ENCODE peak calls at places on chromosomes 6 and 20, in seven cellular contexts. B is mesenchymal stem cell, M is neuronal stem cell, K is H9, L is H1, O is trophoblast cell, G is IMR-90. P is an unnamed sample.

GRCh38 chr20:61373956-61374545 is 122.0 kb downstream of the CDH4 start:
- DNase-seq in B (no peak), M (no peak), K (no peak), L (no peak), O (no peak), G (no peak), P (no peak)

GRCh38 chr6:10276106-10276505 is 138.8 kb downstream of the TFAP2A start:
- DNase-seq in B (no peak), M (no peak), K (no peak), L (no peak), O (no peak), G (peak), P (no peak)

GRCh38 chr20:5848711-5849505 is 98.7 kb downstream of the SHLD1 start:
- DNase-seq in B (peak), M (no peak), K (no peak), L (no peak), O (no peak), G (peak), P (no peak)

GRCh38 chr20:1907586-1907985 is 12.4 kb downstream of the SIRPA start:
- DNase-seq in B (no peak), M (no peak), K (no peak), L (no peak), O (no peak), G (peak), P (no peak)

GRCh38 chr6:52635049-52635577 is 35.8 kb upstream of the TMEM14A start:
- DNase-seq in B (peak), M (no peak), K (no peak), L (no peak), O (no peak), G (peak), P (no peak)

GRCh38 chr20:25584905-25585704 is at the start of gene NINL:
- DNase-seq in B (peak), M (peak), K (peak), L (peak), O (peak), G (peak), P (peak)

GRCh38 chr6:1739680-1740079 is 130.0 kb downstream of the FOXC1 start:
- DNase-seq in B (no peak), M (no peak), K (no peak), L (no peak), O (no peak), G (no peak), P (no peak)

GRCh38 chr6:168948002-168948401 is 305.6 kb downstream of the THBS2 start:
- DNase-seq in B (no peak), M (no peak), K (no peak), L (no peak), O (peak), G (no peak), P (no peak)

GRCh38 chr20:31547017-31547675 is 32.9 kb downstream of the HM13 start:
- DNase-seq in B (peak), M (peak), K (peak), L (no peak), O (peak), G (peak), P (peak)

GRCh38 chr6:168113226-168113625 is 34.2 kb upstream of the FRMD1 start:
- DNase-seq in B (no peak), M (no peak), K (no peak), L (no peak), O (no peak), G (no peak), P (no peak)

GRCh38 chr6:36633915-36634314 is 39.8 kb downstream of the SRSF3 start:
- DNase-seq in B (peak), M (no peak), K (no peak), L (no peak), O (no peak), G (peak), P (no peak)

GRCh38 chr6:157763129-157763893 is 59.7 kb upstream of the SNX9 start:
- DNase-seq in B (peak), M (no peak), K (peak), L (peak), O (peak), G (peak), P (peak)

GRCh38 chr6:117545161-117545595 is 57.1 kb downstream of the GOPC start:
- DNase-seq in B (no peak), M (no peak), K (no peak), L (no peak), O (peak), G (no peak), P (peak)

GRCh38 chr20:33177866-33178265 is 9.9 kb downstream of the BPIFA2 start:
- DNase-seq in B (no peak), M (no peak), K (no peak), L (no peak), O (no peak), G (no peak), P (no peak)

GRCh38 chr6:169046483-169047192 is 207.0 kb downstream of the THBS2 start:
- DNase-seq in B (no peak), M (no peak), K (no peak), L (no peak), O (no peak), G (peak), P (no peak)

GRCh38 chr6:14944593-14944992 is 301.3 kb upstream of the JARID2 start:
- DNase-seq in B (no peak), M (no peak), K (no peak), L (no peak), O (no peak), G (no peak), P (no peak)

GRCh38 chr6:158894192-158894591 is 75.0 kb upstream of the EZR start:
- DNase-seq in B (peak), M (peak), K (peak), L (no peak), O (peak), G (peak), P (peak)

GRCh38 chr6:113909224-113909856 is 52.2 kb downstream of the MARCKS start:
- DNase-seq in B (peak), M (peak), K (no peak), L (peak), O (no peak), G (peak), P (peak)

GRCh38 chr6:169156108-169156821 is 97.4 kb downstream of the THBS2 start:
- DNase-seq in B (no peak), M (no peak), K (no peak), L (no peak), O (no peak), G (peak), P (no peak)

GRCh38 chr6:159746759-159747158 is 15.1 kb upstream of the ACAT2 start:
- DNase-seq in B (no peak), M (no peak), K (no peak), L (no peak), O (no peak), G (no peak), P (no peak)

GRCh38 chr20:45626540-45626939 is 3.0 kb upstream of the WFDC10A start:
- DNase-seq in B (no peak), M (no peak), K (no peak), L (no peak), O (no peak), G (no peak), P (no peak)

GRCh38 chr20:61115627-61116026 is 136.4 kb upstream of the CDH4 start:
- DNase-seq in B (no peak), M (no peak), K (no peak), L (no peak), O (no peak), G (no peak), P (no peak)

GRCh38 chr6:111921108-111921507 is 47.9 kb upstream of the FYN start:
- DNase-seq in B (no peak), M (no peak), K (peak), L (peak), O (no peak), G (no peak), P (peak)

GRCh38 chr6:130406935-130407532 is 41.2 kb downstream of the TMEM200A start:
- DNase-seq in B (no peak), M (no peak), K (no peak), L (no peak), O (no peak), G (no peak), P (peak)

GRCh38 chr6:11064836-11065235 is 20.7 kb upstream of the ELOVL2 start:
- DNase-seq in B (no peak), M (peak), K (no peak), L (no peak), O (no peak), G (no peak), P (no peak)

GRCh38 chr6:69580696-69581095 is 216.1 kb downstream of the LMBRD1 start:
- DNase-seq in B (no peak), M (no peak), K (no peak), L (no peak), O (no peak), G (no peak), P (no peak)

GRCh38 chr6:113381232-113381631 is 475.9 kb upstream of the MARCKS start:
- DNase-seq in B (no peak), M (no peak), K (no peak), L (no peak), O (no peak), G (peak), P (no peak)

GRCh38 chr6:163414367-163415175 is at the start of gene QKI:
- DNase-seq in B (peak), M (peak), K (peak), L (no peak), O (peak), G (peak), P (peak)

GRCh38 chr6:71181565-71181964 is 107.0 kb upstream of the OGFRL1 start:
- DNase-seq in B (peak), M (peak), K (peak), L (peak), O (peak), G (peak), P (peak)

GRCh38 chr6:20757761-20758160 is 223.5 kb downstream of the CDKAL1 start:
- DNase-seq in B (no peak), M (no peak), K (no peak), L (no peak), O (no peak), G (peak), P (no peak)

GRCh38 chr6:46251583-46252339 is 81.0 kb upstream of the ENPP5 start:
- DNase-seq in B (no peak), M (no peak), K (no peak), L (no peak), O (no peak), G (no peak), P (no peak)

GRCh38 chr20:58389324-58389967 is 417 bp downstream of the VAPB start:
- DNase-seq in B (peak), M (no peak), K (no peak), L (no peak), O (peak), G (peak), P (peak)

GRCh38 chr6:31400467-31401289 is 2.7 kb upstream of the MICA start:
- DNase-seq in B (peak), M (peak), K (peak), L (no peak), O (peak), G (peak), P (peak)

GRCh38 chr6:150142304-150142656 is 564 bp upstream of the PPP1R14C start:
- DNase-seq in B (peak), M (no peak), K (no peak), L (no peak), O (no peak), G (no peak), P (peak)

DNA sequence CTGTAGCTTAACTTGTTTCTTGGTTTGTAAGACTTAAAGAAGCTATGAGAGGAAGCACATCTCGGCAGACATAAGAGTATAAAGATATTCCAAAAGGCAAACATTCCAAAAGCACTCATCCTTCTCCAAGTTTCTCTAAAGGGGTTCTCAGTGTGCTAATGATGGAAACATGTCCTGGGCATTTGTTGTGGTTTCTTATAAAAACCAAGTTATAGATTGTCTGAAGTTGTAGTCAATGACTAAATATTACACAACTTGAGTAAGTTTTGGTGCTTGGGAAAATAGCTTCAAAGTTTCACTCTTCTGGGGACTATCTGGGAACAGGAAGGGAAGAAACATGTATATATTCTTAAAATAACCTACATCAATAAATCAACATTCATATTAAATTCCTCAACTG is 128.3 kb upstream of the TBX18 start:
- DNase-seq in B (no peak), M (no peak), K (no peak), L (no peak), O (no peak), G (no peak), P (no peak)
- H2BK120ac ChIP-seq in B (no peak), M (no peak), K (no peak), L (no peak), O (no peak), G (no peak), P (no peak)

GRCh38 chr20:40961176-40961575 is 67.4 kb upstream of the TOP1 start:
- DNase-seq in B (no peak), M (no peak), K (peak), L (no peak), O (no peak), G (no peak), P (no peak)
- H3K4me2 ChIP-seq in B (no peak), M (no peak), K (no peak), L (no peak), O (no peak), G (no peak), P (no peak)

GRCh38 chr6:126180585-126180984 is 159.3 kb upstream of the CENPW start:
- DNase-seq in B (peak), M (no peak), K (no peak), L (no peak), O (no peak), G (peak), P (peak)
- H3K9ac ChIP-seq in B (peak), M (no peak), K (no peak), L (no peak), O (no peak), G (no peak), P (no peak)

DNA sequence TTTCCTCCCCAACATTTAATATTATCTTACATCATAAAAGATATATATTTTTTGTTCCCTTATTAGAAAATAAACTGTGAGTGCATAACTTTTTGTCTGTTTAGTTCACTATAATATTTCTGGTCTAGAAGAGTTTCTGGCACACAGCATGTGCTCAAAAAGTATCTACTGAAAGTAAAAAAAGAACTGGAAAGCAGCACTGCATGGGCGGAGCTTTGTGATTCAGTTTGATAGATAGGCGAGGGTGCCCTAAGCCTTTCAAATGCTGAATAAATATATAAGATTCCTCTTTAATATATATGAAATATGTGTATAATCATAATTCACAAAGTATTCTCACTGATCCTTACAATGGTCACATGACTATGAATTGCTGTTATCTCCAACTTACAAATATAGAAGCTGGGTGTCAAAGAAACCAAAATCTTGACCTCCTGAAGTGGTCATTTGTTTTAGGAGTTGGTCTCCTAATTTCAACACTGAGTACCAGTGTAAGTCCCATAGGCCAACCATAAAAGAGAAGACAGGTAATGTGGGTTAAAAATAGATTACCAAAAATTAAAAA is 50.8 kb downstream of the OR2B2 start:
- DNase-seq in B (no peak), M (no peak), K (no peak), L (no peak), O (no peak), G (no peak), P (no peak)
- H2BK120ac ChIP-seq in B (no peak), M (no peak), K (no peak), L (no peak), O (no peak), G (no peak), P (no peak)

GRCh38 chr6:128239898-128240509 is 280.4 kb downstream of the PTPRK start:
- DNase-seq in B (no peak), M (no peak), K (no peak), L (no peak), O (no peak), G (no peak), P (no peak)
- H3K4me2 ChIP-seq in B (no peak), M (no peak), K (no peak), L (no peak), O (no peak), G (no peak), P (no peak)

GRCh38 chr6:7809346-7809745 is 83.4 kb downstream of the BMP6 start:
- DNase-seq in B (no peak), M (no peak), K (no peak), L (no peak), O (no peak), G (no peak), P (no peak)
- H3K9ac ChIP-seq in B (no peak), M (no peak), K (no peak), L (no peak), O (no peak), G (no peak), P (no peak)

DNA sequence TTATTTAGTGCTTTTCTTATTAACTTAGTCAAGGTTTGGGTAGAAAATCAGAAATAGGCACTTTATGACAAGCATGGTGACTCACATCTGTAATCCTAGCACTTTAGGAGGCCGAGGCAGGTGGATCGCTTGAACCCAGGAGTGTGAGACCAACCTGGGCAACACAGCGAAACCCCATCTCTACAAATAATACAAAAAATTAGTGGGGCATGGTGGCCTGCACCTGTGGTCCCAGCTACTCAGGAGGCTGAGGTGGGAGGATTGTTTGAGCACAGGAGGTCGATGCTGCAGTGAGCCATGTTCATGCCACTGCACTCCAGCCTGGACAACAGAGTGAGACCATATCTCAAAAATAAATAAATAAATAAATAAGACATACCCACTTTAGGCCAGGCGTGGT is 51.3 kb upstream of the THEMIS start:
- DNase-seq in B (no peak), M (no peak), K (no peak), L (no peak), O (no peak), G (no peak), P (no peak)
- H2BK120ac ChIP-seq in B (no peak), M (no peak), K (no peak), L (no peak), O (no peak), G (no peak), P (no peak)

DNA sequence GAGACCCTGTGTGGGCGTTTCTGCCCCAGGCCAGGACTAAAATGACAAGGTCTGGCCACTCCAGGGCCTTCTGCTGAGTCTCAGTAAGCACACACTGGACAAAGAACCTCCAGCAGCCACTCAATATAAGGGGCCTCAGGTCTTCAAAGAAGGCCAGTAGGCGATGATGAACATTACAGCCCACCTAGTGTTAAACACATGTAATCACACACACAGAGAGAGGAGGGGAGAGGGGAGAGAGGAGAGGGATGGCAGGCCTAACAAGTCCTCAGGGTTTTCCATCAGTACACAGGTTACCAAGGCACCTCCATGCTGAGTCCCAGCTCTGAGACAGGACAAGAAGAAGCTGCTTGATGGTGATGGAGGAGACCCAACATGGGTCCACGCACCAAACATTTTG is 325.6 kb downstream of the PTPRT start:
- DNase-seq in B (no peak), M (no peak), K (no peak), L (no peak), O (no peak), G (no peak), P (peak)
- H3K4me2 ChIP-seq in B (no peak), M (no peak), K (no peak), L (no peak), O (no peak), G (no peak), P (no peak)

GRCh38 chr6:143536461-143536865 is 24.9 kb upstream of the FUCA2 start:
- DNase-seq in B (peak), M (peak), K (peak), L (no peak), O (peak), G (peak), P (peak)
- H3K9ac ChIP-seq in B (peak), M (peak), K (no peak), L (peak), O (no peak), G (peak), P (peak)

GRCh38 chr6:22722913-22723312 is 153.5 kb downstream of the HDGFL1 start:
- DNase-seq in B (no peak), M (no peak), K (no peak), L (no peak), O (no peak), G (no peak), P (no peak)
- H2BK120ac ChIP-seq in B (no peak), M (no peak), K (no peak), L (no peak), O (no peak), G (no peak), P (no peak)

P was measured in mesendoderm.